ENCODE peak calls at places on chromosomes 16 and 17, in eight cellular contexts. N, W, A, B, M, L, T and D are unnamed samples.

GRCh38 chr16:59478806-59479205 is 744.7 kb upstream of the GOT2 start:
- DNase-seq in N (no peak), W (no peak), A (no peak), B (no peak), M (no peak), L (no peak), T (no peak), D (no peak)

GRCh38 chr17:68491864-68492263 is 20.4 kb upstream of the PRKAR1A start:
- DNase-seq in N (peak; percentile 70), W (no peak), A (no peak), B (no peak), M (no peak), L (peak; percentile 55), T (peak; percentile 65), D (no peak)

GRCh38 chr16:85335584-85336492 is 223.6 kb upstream of the CIBAR2 start:
- DNase-seq in N (peak; percentile 42), W (peak; percentile 85), A (peak; percentile 43), B (no peak), M (no peak), L (no peak), T (no peak), D (peak; percentile 20)

GRCh38 chr17:72373910-72374741 is 253.3 kb downstream of the SOX9 start:
- DNase-seq in N (no peak), W (no peak), A (peak; percentile 34), B (no peak), M (no peak), L (no peak), T (peak; percentile 69), D (no peak)

GRCh38 chr17:60554377-60554788 is 28.3 kb upstream of the APPBP2 start:
- DNase-seq in N (no peak), W (no peak), A (peak; percentile 98), B (no peak), M (no peak), L (peak; percentile 86), T (peak; percentile 10), D (no peak)

GRCh38 chr17:34401165-34401564 is 38.1 kb upstream of the CCL1 start:
- DNase-seq in N (no peak), W (no peak), A (no peak), B (peak; percentile 4), M (no peak), L (no peak), T (no peak), D (no peak)

GRCh38 chr16:21666772-21667171 is 3.0 kb downstream of the OTOA start:
- DNase-seq in N (no peak), W (no peak), A (no peak), B (no peak), M (no peak), L (no peak), T (no peak), D (no peak)

GRCh38 chr17:6170349-6170748 is 100.2 kb downstream of the WSCD1 start:
- DNase-seq in N (no peak), W (no peak), A (no peak), B (no peak), M (no peak), L (no peak), T (no peak), D (no peak)

GRCh38 chr17:29251969-29252866 is 5.6 kb downstream of the CRYBA1 start:
- DNase-seq in N (no peak), W (no peak), A (peak; percentile 67), B (no peak), M (no peak), L (no peak), T (no peak), D (peak; percentile 6)

GRCh38 chr16:14470788-14471187 is 159.3 kb downstream of the PARN start:
- DNase-seq in N (no peak), W (no peak), A (no peak), B (no peak), M (no peak), L (no peak), T (no peak), D (no peak)

GRCh38 chr16:522320-523096 is 5.0 kb upstream of the CAPN15 start:
- DNase-seq in N (no peak), W (no peak), A (no peak), B (no peak), M (no peak), L (no peak), T (no peak), D (no peak)

GRCh38 chr16:10979717-10980601 is 35.6 kb downstream of the CLEC16A start:
- DNase-seq in N (no peak), W (no peak), A (peak; percentile 84), B (no peak), M (no peak), L (peak; percentile 64), T (no peak), D (no peak)

GRCh38 chr16:3878610-3879009 is 1.9 kb downstream of the CREBBP start:
- DNase-seq in N (no peak), W (no peak), A (peak; percentile 48), B (no peak), M (no peak), L (no peak), T (no peak), D (no peak)

GRCh38 chr17:40316571-40317344 is 7.8 kb downstream of the RARA start:
- DNase-seq in N (peak; percentile 88), W (peak; percentile 72), A (peak; percentile 81), B (no peak), M (no peak), L (no peak), T (peak; percentile 76), D (no peak)
- H3K4me1 ChIP-seq in N (peaks cover 73% of the 10 kb centered on the region), W (peaks cover 8% of the 10 kb centered on the region), A (peaks cover 79% of the 10 kb centered on the region), B (peaks cover 88% of the 10 kb centered on the region), M (peaks cover 77% of the 10 kb centered on the region), L (peaks cover 29% of the 10 kb centered on the region), T (peaks cover 85% of the 10 kb centered on the region), D (peaks cover 75% of the 10 kb centered on the region)

GRCh38 chr17:323721-324139 is 28.9 kb downstream of the RPH3AL start:
- DNase-seq in N (peak; percentile 30), W (no peak), A (no peak), B (no peak), M (no peak), L (no peak), T (no peak), D (no peak)

GRCh38 chr17:325270-325976 is 27.2 kb downstream of the RPH3AL start:
- DNase-seq in N (peak; percentile 39), W (no peak), A (no peak), B (no peak), M (no peak), L (no peak), T (no peak), D (no peak)

GRCh38 chr17:323181-323580 is 29.4 kb downstream of the RPH3AL start:
- DNase-seq in N (peak; percentile 35), W (no peak), A (no peak), B (no peak), M (no peak), L (no peak), T (no peak), D (no peak)

GRCh38 chr17:322006-322780 is 30.4 kb downstream of the RPH3AL start:
- DNase-seq in N (peak; percentile 45), W (no peak), A (no peak), B (no peak), M (no peak), L (no peak), T (no peak), D (no peak)

DNA sequence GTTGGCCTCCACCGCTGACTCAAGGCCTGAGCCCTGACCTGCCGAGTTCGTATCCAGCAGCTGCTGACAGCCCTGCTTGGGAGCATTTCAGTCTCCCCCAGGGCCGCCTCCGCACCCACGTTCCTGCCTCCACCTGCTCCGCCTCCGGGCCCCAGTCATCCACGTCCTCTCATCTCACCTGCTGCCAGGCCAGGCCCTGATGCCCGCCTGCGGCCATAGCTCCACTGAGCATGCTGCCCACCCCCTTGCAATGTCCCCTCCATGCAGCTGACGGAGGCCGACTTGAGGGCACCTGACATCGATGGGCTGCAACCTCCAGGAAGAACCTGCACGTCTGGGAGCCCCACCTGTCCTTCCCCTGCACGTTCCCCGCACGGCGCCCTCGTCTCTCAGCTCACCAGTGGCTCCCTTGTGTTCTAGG is 28.4 kb downstream of the RPH3AL start:
- DNase-seq in N (peak; percentile 56), W (no peak), A (no peak), B (no peak), M (no peak), L (no peak), T (no peak), D (no peak)
- H3K27ac ChIP-seq in N (no peak overlapping the region), W (no peak overlapping the region), A (no peak overlapping the region), B (no peak overlapping the region), M (no peak overlapping the region), L (no peak overlapping the region), T (no peak overlapping the region), D (no peak overlapping the region)

GRCh38 chr16:68744744-68745280 is 7.7 kb downstream of the CDH1 start:
- DNase-seq in N (no peak), W (peak; percentile 78), A (no peak), B (no peak), M (no peak), L (peak; percentile 89), T (peak; percentile 92), D (no peak)
- H3K4me1 ChIP-seq in N (no peaks in the 10 kb centered on the region), W (no peaks in the 10 kb centered on the region), A (no peaks in the 10 kb centered on the region), B (peaks cover 61% of the 10 kb centered on the region), M (no peaks in the 10 kb centered on the region), L (no peaks in the 10 kb centered on the region), T (peaks cover 90% of the 10 kb centered on the region), D (no peaks in the 10 kb centered on the region)

GRCh38 chr17:50539762-50540440 is 7.1 kb upstream of the SPATA20 start:
- DNase-seq in N (no peak), W (peak; percentile 76), A (no peak), B (peak; percentile 89), M (no peak), L (no peak), T (peak; percentile 21), D (no peak)

GRCh38 chr17:50541916-50542688 is 4.9 kb upstream of the SPATA20 start:
- DNase-seq in N (peak; percentile 96), W (peak; percentile 93), A (peak; percentile 87), B (no peak), M (peak; percentile 82), L (peak; percentile 84), T (peak; percentile 88), D (peak; percentile 86)

GRCh38 chr17:50540485-50541401 is 6.2 kb upstream of the SPATA20 start:
- DNase-seq in N (no peak), W (no peak), A (no peak), B (no peak), M (no peak), L (no peak), T (no peak), D (no peak)

GRCh38 chr17:50542795-50543774 is 3.9 kb upstream of the SPATA20 start:
- DNase-seq in N (peak; percentile 68), W (peak; percentile 83), A (no peak), B (no peak), M (no peak), L (peak; percentile 66), T (no peak), D (no peak)

GRCh38 chr17:50541402-50541915 is 5.5 kb upstream of the SPATA20 start:
- DNase-seq in N (no peak), W (no peak), A (no peak), B (no peak), M (no peak), L (no peak), T (no peak), D (no peak)
- H3K27ac ChIP-seq in N (peak overlapping the region; percentile 56), W (peak overlapping the region; percentile 76), A (no peak overlapping the region), B (peak overlapping the region; percentile 53), M (peak overlapping the region; percentile 29), L (peak overlapping the region; percentile 61), T (peak overlapping the region; percentile 73), D (peak overlapping the region; percentile 60)